ENCODE peak calls at places on chromosomes 4 and X, in ten cellular contexts. S is ovary, Y is heart left ventricle, K is HCT116, L is tibial nerve, A is stomach, I is GM12878, F is Peyer's patch, G is adrenal gland, B is GM12891. J is an unnamed sample.

GRCh38 chr4:65669008-65669971 is 999 bp downstream of the EPHA5 start:
- DNase-seq in A (no peak), F (no peak), G (no peak), L (no peak), B (no peak), I (no peak), S (peak), Y (peak), K (no peak), J (no peak)

GRCh38 chrX:119692241-119693031 is 532 bp downstream of the SEPTIN6 start:
- DNase-seq in B (no peak), K (no peak), S (peak), Y (peak), G (peak), L (no peak), F (peak), I (no peak), A (peak), J (peak)

GRCh38 chr4:25235401-25235800 is 1.6 kb downstream of the PI4K2B start:
- DNase-seq in F (no peak), Y (no peak), S (no peak), K (no peak), A (no peak), B (no peak), G (no peak), I (no peak), L (no peak), J (no peak)

GRCh38 chrX:123236868-123237267 is 52.8 kb downstream of the GRIA3 start:
- DNase-seq in G (no peak), I (no peak), L (no peak), Y (no peak), S (no peak), B (no peak), A (no peak), F (no peak), K (no peak), J (no peak)

GRCh38 chr4:170990989-170991589 is 822.1 kb upstream of the GALNTL6 start:
- DNase-seq in I (no peak), A (no peak), F (no peak), G (no peak), B (no peak), Y (no peak), K (peak), L (no peak), S (no peak), J (no peak)

GRCh38 chr4:150583287-150584197 is 1.6 kb downstream of the MAB21L2 start:
- DNase-seq in F (no peak), G (peak), K (no peak), A (no peak), L (no peak), I (no peak), Y (peak), S (no peak), B (no peak), J (no peak)

GRCh38 chr4:5045099-5045498 is 6.2 kb upstream of the STK32B start:
- DNase-seq in I (no peak), A (no peak), S (no peak), L (peak), G (peak), B (no peak), Y (peak), F (no peak), K (no peak), J (no peak)

GRCh38 chr4:134695433-134695832 is 493.8 kb upstream of the PABPC4L start:
- DNase-seq in B (no peak), S (no peak), G (no peak), I (no peak), L (no peak), A (no peak), Y (no peak), F (no peak), K (no peak), J (no peak)

GRCh38 chr4:73864365-73864764 is 4.8 kb upstream of the CXCL1 start:
- DNase-seq in L (no peak), I (no peak), K (no peak), G (no peak), B (no peak), F (no peak), Y (no peak), S (no peak), A (peak), J (no peak)

GRCh38 chrX:24395775-24396174 is 35.3 kb downstream of the SUPT20HL1 start:
- DNase-seq in Y (no peak), K (peak), A (peak), B (no peak), F (peak), L (peak), S (no peak), G (peak), I (peak), J (no peak)

GRCh38 chr4:80101086-80101767 is 28.2 kb upstream of the ANTXR2 start:
- DNase-seq in F (no peak), L (no peak), G (no peak), S (no peak), A (no peak), K (no peak), B (no peak), Y (no peak), I (no peak), J (no peak)

GRCh38 chr4:78079701-78080430 is 22.7 kb downstream of the FRAS1 start:
- DNase-seq in A (no peak), Y (no peak), F (no peak), I (no peak), L (no peak), K (no peak), G (no peak), S (no peak), B (no peak), J (no peak)

GRCh38 chr4:142222127-142222526 is 585.7 kb downstream of the IL15 start:
- DNase-seq in Y (no peak), B (no peak), L (no peak), S (no peak), G (no peak), A (no peak), F (no peak), I (no peak), K (no peak), J (no peak)

GRCh38 chrX:122439836-122440235 is 744.2 kb upstream of the GRIA3 start:
- DNase-seq in Y (no peak), L (no peak), K (no peak), A (no peak), G (no peak), F (no peak), S (no peak), I (no peak), B (no peak), J (no peak)

GRCh38 chr4:88297131-88297530 is 12.8 kb upstream of the PPM1K start:
- DNase-seq in B (no peak), I (no peak), L (no peak), F (no peak), Y (no peak), A (no peak), S (no peak), K (no peak), G (no peak), J (no peak)

GRCh38 chr4:81330018-81330417 is 115.0 kb upstream of the PRKG2 start:
- DNase-seq in F (no peak), B (no peak), L (no peak), K (no peak), G (no peak), I (no peak), S (no peak), Y (no peak), A (no peak), J (no peak)

GRCh38 chr4:79906306-79906705 is 166.7 kb downstream of the ANTXR2 start:
- DNase-seq in F (no peak), Y (no peak), A (no peak), B (no peak), K (no peak), S (no peak), I (no peak), G (no peak), L (no peak), J (no peak)

GRCh38 chr4:73853718-73854473 is 800 bp downstream of the PF4V1 start:
- DNase-seq in I (no peak), B (no peak), F (no peak), Y (no peak), L (no peak), K (no peak), G (no peak), A (no peak), S (no peak), J (no peak)

GRCh38 chrX:95332530-95332929 is 1352.1 kb upstream of the DIAPH2 start:
- DNase-seq in L (no peak), K (no peak), S (no peak), B (no peak), A (no peak), F (no peak), Y (no peak), I (no peak), G (no peak), J (no peak)

GRCh38 chrX:131728295-131729145 is 184.6 kb downstream of the OR13H1 start:
- DNase-seq in S (peak), K (no peak), G (no peak), F (peak), A (peak), I (peak), B (no peak), Y (peak), L (no peak), J (no peak)

GRCh38 chr4:106763044-106763443 is 273.1 kb downstream of the DKK2 start:
- DNase-seq in G (no peak), S (no peak), A (no peak), I (no peak), F (no peak), L (no peak), K (no peak), Y (no peak), B (no peak), J (no peak)

GRCh38 chr4:1872918-1873269 is 1.7 kb downstream of the NSD2 start:
- DNase-seq in F (no peak), G (no peak), I (no peak), K (no peak), B (no peak), Y (no peak), S (no peak), L (no peak), A (no peak), J (no peak)

GRCh38 chr4:153971878-153972277 is 183.0 kb upstream of the SFRP2 start:
- DNase-seq in A (no peak), F (no peak), Y (no peak), K (no peak), B (no peak), G (no peak), I (no peak), S (no peak), L (no peak), J (no peak)

GRCh38 chr4:61959087-61959486 is 759.0 kb downstream of the ADGRL3 start:
- DNase-seq in A (no peak), G (no peak), Y (no peak), S (no peak), F (no peak), B (no peak), I (no peak), L (no peak), K (no peak), J (no peak)

GRCh38 chrX:120736989-120737388 is 107.1 kb upstream of the C1GALT1C1 start:
- DNase-seq in K (no peak), Y (no peak), G (no peak), A (no peak), I (no peak), L (no peak), F (no peak), S (no peak), B (no peak), J (peak)

GRCh38 chr4:117385531-117385930 is 300.2 kb upstream of the TRAM1L1 start:
- DNase-seq in Y (no peak), I (no peak), A (no peak), F (no peak), S (no peak), L (no peak), G (no peak), K (no peak), B (no peak), J (no peak)

GRCh38 chr4:146472404-146472803 is 49.3 kb downstream of the SLC10A7 start:
- DNase-seq in L (no peak), I (no peak), F (no peak), Y (no peak), A (no peak), G (no peak), B (no peak), K (no peak), S (no peak), J (no peak)

GRCh38 chr4:168893807-168894206 is 116.2 kb downstream of the CBR4 start:
- DNase-seq in G (no peak), K (no peak), L (no peak), A (no peak), F (no peak), Y (no peak), I (no peak), S (no peak), B (no peak), J (no peak)

GRCh38 chr4:107893171-107894137 is 37.9 kb upstream of the CYP2U1 start:
- DNase-seq in B (no peak), K (no peak), G (no peak), S (no peak), A (no peak), L (no peak), F (no peak), I (no peak), Y (no peak), J (no peak)

GRCh38 chr4:79235074-79235473 is 90.8 kb downstream of the NAA11 start:
- DNase-seq in I (no peak), K (no peak), Y (no peak), S (no peak), B (no peak), A (no peak), F (no peak), G (no peak), L (no peak), J (no peak)

GRCh38 chr4:164012396-164013027 is 518.0 kb downstream of the TMA16 start:
- DNase-seq in K (peak), S (no peak), A (peak), L (no peak), Y (no peak), F (no peak), B (no peak), G (no peak), I (no peak), J (peak)

GRCh38 chrX:118865231-118865630 is 41.6 kb downstream of the ZCCHC12 start:
- DNase-seq in S (no peak), F (no peak), L (no peak), Y (no peak), G (no peak), B (no peak), K (no peak), I (no peak), A (no peak), J (no peak)

GRCh38 chrX:49187028-49187394 is 838 bp upstream of the PRICKLE3 start:
- DNase-seq in S (no peak), Y (no peak), L (no peak), F (no peak), I (no peak), A (no peak), B (no peak), K (no peak), G (no peak), J (no peak)

GRCh38 chrX:118644378-118644777 is 83.0 kb upstream of the IL13RA1 start:
- DNase-seq in A (no peak), B (no peak), S (no peak), Y (no peak), I (no peak), K (peak), L (no peak), G (no peak), F (no peak), J (peak)

GRCh38 chr4:98928131-98928504 is 815 bp downstream of the EIF4E start:
- DNase-seq in A (peak), K (peak), F (peak), G (peak), L (peak), B (peak), I (no peak), Y (peak), S (peak), J (peak)

GRCh38 chr4:98932539-98932938 is 3.6 kb upstream of the EIF4E start:
- DNase-seq in K (no peak), G (no peak), S (no peak), L (no peak), I (no peak), F (no peak), Y (no peak), A (no peak), B (no peak), J (no peak)

GRCh38 chr4:98930311-98930865 is 1.5 kb upstream of the EIF4E start:
- DNase-seq in L (no peak), G (no peak), F (no peak), S (no peak), A (no peak), Y (no peak), I (no peak), B (no peak), K (no peak), J (no peak)

GRCh38 chr4:98929341-98930267 is 671 bp upstream of the EIF4E start:
- DNase-seq in Y (peak), L (peak), A (peak), K (peak), B (peak), I (peak), G (peak), F (peak), S (peak), J (peak)

GRCh38 chr4:98928505-98929340 is at the start of gene EIF4E:
- DNase-seq in K (peak), A (peak), G (peak), S (peak), I (peak), L (peak), F (peak), B (peak), Y (peak), J (peak)
- TF ChIP-seq POLR2A in K (peak), A (no peak), G (peak), S (peak), I (peak), L (peak), F (no peak), B (peak), Y (no peak), J (peak)

GRCh38 chr4:186669735-186670134 is 53.9 kb downstream of the FAT1 start:
- DNase-seq in F (no peak), I (no peak), G (no peak), B (no peak), A (no peak), S (no peak), K (no peak), L (no peak), Y (no peak), J (no peak)

GRCh38 chr4:186669159-186669720 is 54.4 kb downstream of the FAT1 start:
- DNase-seq in F (no peak), S (no peak), L (peak), B (no peak), K (no peak), G (no peak), A (no peak), Y (no peak), I (no peak), J (no peak)

GRCh38 chr4:186666252-186666651 is 57.4 kb downstream of the FAT1 start:
- DNase-seq in K (no peak), F (no peak), G (no peak), B (no peak), I (no peak), L (no peak), S (no peak), Y (no peak), A (no peak), J (no peak)

DNA sequence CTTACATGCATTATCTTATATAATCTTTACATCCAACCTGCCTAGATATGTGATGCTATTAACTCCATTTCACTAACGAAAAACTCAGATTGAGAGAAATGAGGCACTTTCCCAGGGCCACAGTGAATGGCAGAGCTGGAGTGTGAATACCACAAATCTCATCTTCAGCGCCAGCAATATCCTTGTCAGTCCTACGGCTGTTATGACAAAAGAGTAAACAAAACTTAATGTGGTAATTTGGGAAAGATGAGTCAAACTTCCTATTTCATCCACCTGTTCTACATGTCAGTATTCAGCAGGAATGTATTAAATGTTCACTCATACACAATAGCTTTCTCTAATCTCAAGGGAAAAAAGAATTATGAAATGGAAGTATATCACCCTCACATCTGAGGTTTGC is 56.9 kb downstream of the FAT1 start:
- DNase-seq in I (no peak), S (no peak), A (no peak), G (no peak), Y (no peak), B (no peak), L (no peak), F (no peak), K (no peak), J (no peak)
- TF ChIP-seq POLR2A in I (no peak), S (no peak), A (no peak), G (no peak), Y (no peak), B (no peak), L (no peak), F (no peak), K (no peak), J (no peak)

DNA sequence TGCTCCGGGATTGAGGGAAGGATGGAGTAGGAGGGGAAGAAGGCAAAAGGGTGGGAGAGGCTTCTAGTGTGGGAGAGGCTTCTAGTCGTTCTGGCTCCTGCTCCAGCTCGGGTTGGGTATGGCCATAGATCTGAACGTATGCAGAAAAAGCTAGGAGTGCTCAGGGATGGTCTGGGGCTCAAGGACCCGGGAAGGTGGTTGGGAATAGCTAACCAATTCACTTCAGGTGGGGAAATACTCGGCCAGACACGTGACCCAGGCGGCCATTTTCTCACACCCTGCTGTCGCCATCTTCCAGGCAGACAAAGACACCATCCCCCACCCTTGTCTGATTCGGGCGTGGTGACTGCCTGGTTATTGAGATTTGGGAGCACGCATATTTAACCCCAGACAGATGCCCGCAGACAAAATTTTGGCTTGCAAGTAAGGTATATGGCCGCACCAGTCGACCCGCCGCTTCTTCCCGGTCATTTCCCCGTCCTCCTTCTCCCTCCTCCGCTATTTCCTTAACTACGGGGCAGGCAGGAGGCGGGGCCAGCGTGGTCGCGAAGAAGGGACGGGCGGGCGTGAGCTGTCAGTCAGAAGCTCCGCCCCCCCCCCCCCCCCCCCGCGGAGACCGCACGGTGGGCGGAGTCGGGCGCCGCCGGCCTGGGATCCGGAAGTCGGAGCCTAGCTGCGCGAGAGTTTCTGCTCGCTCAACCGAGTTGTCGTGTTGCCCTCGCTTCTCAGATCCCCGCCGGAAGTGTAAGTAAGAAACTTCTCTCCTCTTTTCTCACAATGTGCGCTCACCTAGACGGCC is at the start of gene GNL3L:
- DNase-seq in A (peak), Y (peak), G (peak), L (peak), B (peak), F (peak), I (peak), K (peak), S (peak), J (peak)
- TF ChIP-seq POLR2A in A (no peak), Y (no peak), G (peak), L (peak), B (no peak), F (peak), I (peak), K (no peak), S (peak), J (no peak)

GRCh38 chrX:112341598-112341997 is 259.0 kb upstream of the TRPC5 start:
- DNase-seq in G (no peak), I (no peak), S (no peak), L (no peak), B (no peak), A (no peak), Y (no peak), K (no peak), F (no peak), J (no peak)
- TF ChIP-seq POLR2A in G (no peak), I (no peak), S (no peak), L (no peak), B (no peak), A (no peak), Y (no peak), K (no peak), F (no peak), J (no peak)

GRCh38 chr4:6248394-6248793 is 21.3 kb upstream of the WFS1 start:
- DNase-seq in F (no peak), I (no peak), S (no peak), L (no peak), G (no peak), A (no peak), Y (no peak), K (no peak), B (no peak), J (no peak)

GRCh38 chr4:6251365-6251764 is 18.3 kb upstream of the WFS1 start:
- DNase-seq in Y (no peak), G (no peak), S (no peak), I (no peak), K (no peak), F (no peak), A (no peak), L (no peak), B (no peak), J (no peak)

GRCh38 chr4:6250984-6251295 is 18.7 kb upstream of the WFS1 start:
- DNase-seq in G (no peak), L (no peak), B (no peak), S (no peak), K (no peak), I (no peak), A (no peak), Y (no peak), F (no peak), J (no peak)

GRCh38 chr4:6252051-6252450 is 17.6 kb upstream of the WFS1 start:
- DNase-seq in I (no peak), F (no peak), K (no peak), A (no peak), L (no peak), G (no peak), B (no peak), Y (no peak), S (no peak), J (no peak)

GRCh38 chr4:6250235-6250983 is 19.2 kb upstream of the WFS1 start:
- DNase-seq in S (no peak), G (no peak), B (peak), I (peak), F (no peak), A (no peak), L (peak), K (peak), Y (no peak), J (peak)
- TF ChIP-seq POLR2A in S (no peak), G (no peak), B (no peak), I (no peak), F (no peak), A (no peak), L (no peak), K (no peak), Y (no peak), J (no peak)

J was measured in H54.